ENCODE peak calls at places on chromosome 12, in five cellular contexts. H, N, B, Z and S are unnamed samples.

GRCh38 chr12:88237954-88238353 is 95.8 kb downstream of the TMTC3 start:
- DNase-seq in H (no peak), N (peak; percentile 82), B (no peak), Z (no peak), S (no peak)

GRCh38 chr12:82698959-82699358 is 12.3 kb downstream of the TMTC2 start:
- DNase-seq in H (no peak), N (no peak), B (no peak), Z (no peak), S (no peak)

GRCh38 chr12:25692115-25693035 is 139.3 kb upstream of the LMNTD1 start:
- DNase-seq in H (no peak), N (peak; percentile 89), B (no peak), Z (no peak), S (no peak)

GRCh38 chr12:125346361-125346760 is 281.1 kb downstream of the AACS start:
- DNase-seq in H (no peak), N (no peak), B (no peak), Z (no peak), S (no peak)

GRCh38 chr12:124742111-124742510 is 121.6 kb downstream of the SCARB1 start:
- DNase-seq in H (no peak), N (no peak), B (no peak), Z (no peak), S (peak; percentile 91)

GRCh38 chr12:78674311-78675085 is 190.1 kb upstream of the SYT1 start:
- DNase-seq in H (no peak), N (peak; percentile 44), B (no peak), Z (no peak), S (no peak)

GRCh38 chr12:67155863-67156262 is 113.3 kb upstream of the CAND1 start:
- DNase-seq in H (no peak), N (peak; percentile 43), B (no peak), Z (no peak), S (no peak)

GRCh38 chr12:54337280-54337842 is 12.4 kb downstream of the COPZ1 start:
- DNase-seq in H (no peak), N (no peak), B (no peak), Z (no peak), S (no peak)

GRCh38 chr12:20438307-20438779 is 70.0 kb downstream of the PDE3A start:
- DNase-seq in H (no peak), N (peak; percentile 13), B (no peak), Z (no peak), S (no peak)

GRCh38 chr12:93704122-93704521 is 26.9 kb downstream of the CRADD start:
- DNase-seq in H (no peak), N (no peak), B (no peak), Z (no peak), S (no peak)

GRCh38 chr12:93706387-93706786 is 29.2 kb downstream of the CRADD start:
- DNase-seq in H (no peak), N (peak; percentile 29), B (no peak), Z (no peak), S (no peak)

GRCh38 chr12:93706824-93707223 is 29.6 kb downstream of the CRADD start:
- DNase-seq in H (no peak), N (peak; percentile 77), B (no peak), Z (no peak), S (no peak)

GRCh38 chr12:93704625-93705024 is 27.4 kb downstream of the CRADD start:
- DNase-seq in H (no peak), N (no peak), B (no peak), Z (no peak), S (no peak)

GRCh38 chr12:93705237-93705636 is 28.1 kb downstream of the CRADD start:
- DNase-seq in H (no peak), N (no peak), B (no peak), Z (no peak), S (no peak)
- H3K9me3 ChIP-seq in H (no peaks in the 10 kb centered on the region), N (no peaks in the 10 kb centered on the region), B (peaks cover 14% of the 10 kb centered on the region), Z (no peaks in the 10 kb centered on the region), S (no peaks in the 10 kb centered on the region)

DNA sequence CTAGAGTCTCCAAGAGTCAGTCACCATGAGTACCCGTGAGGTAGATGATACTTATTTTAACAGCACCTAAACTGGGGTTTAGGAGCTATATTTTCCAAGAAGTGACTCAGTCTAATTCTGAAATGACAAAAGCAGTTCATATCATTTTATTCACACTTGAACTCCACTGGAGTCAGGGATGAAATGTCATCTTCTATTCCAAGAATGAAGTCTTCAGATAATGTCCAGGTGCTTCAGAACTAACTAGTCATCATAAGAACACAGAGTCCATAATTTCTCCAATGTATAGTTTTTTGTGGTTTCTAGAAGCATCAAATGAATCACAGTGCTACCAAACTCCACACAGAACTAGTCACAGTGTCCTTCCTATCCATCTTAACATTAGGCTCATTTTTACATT is 13.3 kb downstream of the DNM1L start:
- DNase-seq in H (no peak), N (no peak), B (no peak), Z (no peak), S (no peak)
- H3K9me3 ChIP-seq in H (no peaks in the 10 kb centered on the region), N (no peaks in the 10 kb centered on the region), B (no peaks in the 10 kb centered on the region), Z (peaks cover 3% of the 10 kb centered on the region), S (no peaks in the 10 kb centered on the region)

GRCh38 chr12:19203539-19204506 is 74.3 kb downstream of the PLEKHA5 start:
- DNase-seq in H (no peak), N (no peak), B (no peak), Z (no peak), S (no peak)
- H3K9me3 ChIP-seq in H (no peaks in the 10 kb centered on the region), N (no peaks in the 10 kb centered on the region), B (no peaks in the 10 kb centered on the region), Z (no peaks in the 10 kb centered on the region), S (no peaks in the 10 kb centered on the region)

GRCh38 chr12:34379142-34379541 is 356.8 kb downstream of the ALG10 start:
- DNase-seq in H (no peak), N (no peak), B (no peak), Z (no peak), S (no peak)
- H3K9me3 ChIP-seq in H (peaks cover 95% of the 10 kb centered on the region), N (no peaks in the 10 kb centered on the region), B (peaks cover 22% of the 10 kb centered on the region), Z (peaks cover 100% of the 10 kb centered on the region), S (no peaks in the 10 kb centered on the region)

DNA sequence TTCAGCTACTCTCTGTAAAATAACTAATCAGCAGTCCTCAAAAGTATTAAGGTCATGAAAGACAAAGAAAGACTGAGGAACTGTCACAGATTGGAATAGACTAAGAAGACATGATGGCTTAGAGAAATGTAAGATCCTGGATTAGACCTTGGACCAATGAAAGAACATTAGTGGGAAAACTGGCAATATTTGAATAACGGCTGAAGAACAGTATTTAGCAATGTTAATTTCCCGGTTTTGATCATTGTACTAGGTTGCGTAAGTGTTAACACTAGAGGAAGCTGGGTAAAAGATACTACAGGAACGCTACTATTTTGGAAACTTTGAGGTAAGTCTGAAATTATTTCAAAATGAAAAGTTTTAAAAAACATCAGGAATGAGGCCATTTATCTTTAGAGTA is 98.8 kb upstream of the RESF1 start:
- DNase-seq in H (no peak), N (no peak), B (no peak), Z (no peak), S (no peak)
- H3K9me3 ChIP-seq in H (no peaks in the 10 kb centered on the region), N (no peaks in the 10 kb centered on the region), B (no peaks in the 10 kb centered on the region), Z (no peaks in the 10 kb centered on the region), S (no peaks in the 10 kb centered on the region)

GRCh38 chr12:132949936-132950837 is 5.9 kb downstream of the ZNF605 start:
- DNase-seq in H (no peak), N (no peak), B (no peak), Z (no peak), S (no peak)

GRCh38 chr12:132945806-132946506 is 10.2 kb downstream of the ZNF605 start:
- DNase-seq in H (no peak), N (no peak), B (no peak), Z (no peak), S (no peak)

GRCh38 chr12:132942611-132943010 is 13.5 kb downstream of the ZNF605 start:
- DNase-seq in H (no peak), N (no peak), B (no peak), Z (no peak), S (no peak)

GRCh38 chr12:132948146-132949066 is 7.7 kb downstream of the ZNF605 start:
- DNase-seq in H (no peak), N (no peak), B (no peak), Z (no peak), S (no peak)

DNA sequence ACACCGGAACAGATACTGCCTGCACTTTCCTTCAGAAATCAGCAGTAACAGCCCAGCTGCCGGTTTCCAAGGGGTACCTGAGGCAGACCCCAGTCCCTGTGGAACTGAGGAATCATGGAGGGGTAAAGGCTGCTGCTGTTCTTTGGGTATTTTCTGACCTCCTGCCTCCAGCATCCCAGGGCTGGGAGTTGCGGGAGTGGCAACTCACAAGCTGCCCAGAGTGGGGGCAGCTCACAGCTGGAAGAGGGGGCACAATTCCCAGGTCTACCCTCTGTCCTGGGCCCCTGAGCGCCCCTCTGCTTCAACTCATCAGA is 9.6 kb downstream of the ZNF605 start:
- DNase-seq in H (no peak), N (no peak), B (no peak), Z (no peak), S (no peak)
- H3K9me3 ChIP-seq in H (peaks cover 48% of the 10 kb centered on the region), N (peaks cover 28% of the 10 kb centered on the region), B (peaks cover 90% of the 10 kb centered on the region), Z (peaks cover 89% of the 10 kb centered on the region), S (peaks cover 55% of the 10 kb centered on the region)

DNA sequence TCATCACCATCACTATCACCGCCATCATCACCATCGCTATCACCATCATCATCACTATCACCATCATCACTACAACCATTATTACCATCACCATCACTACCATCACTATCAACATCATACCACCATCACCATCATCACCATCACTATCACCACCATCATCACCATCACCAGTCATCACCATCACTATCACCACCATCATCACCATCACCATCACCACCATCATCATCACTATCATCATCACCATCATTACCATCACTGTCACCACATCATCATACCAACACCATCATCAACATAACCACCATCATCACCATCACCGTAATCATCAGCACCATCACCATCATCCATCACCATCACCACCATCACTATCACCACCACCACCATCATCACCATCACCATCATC is 213.8 kb downstream of the ALG10 start:
- DNase-seq in H (no peak), N (no peak), B (no peak), Z (no peak), S (no peak)
- H3K9me3 ChIP-seq in H (peaks cover 48% of the 10 kb centered on the region), N (no peaks in the 10 kb centered on the region), B (no peaks in the 10 kb centered on the region), Z (peaks cover 30% of the 10 kb centered on the region), S (no peaks in the 10 kb centered on the region)

DNA sequence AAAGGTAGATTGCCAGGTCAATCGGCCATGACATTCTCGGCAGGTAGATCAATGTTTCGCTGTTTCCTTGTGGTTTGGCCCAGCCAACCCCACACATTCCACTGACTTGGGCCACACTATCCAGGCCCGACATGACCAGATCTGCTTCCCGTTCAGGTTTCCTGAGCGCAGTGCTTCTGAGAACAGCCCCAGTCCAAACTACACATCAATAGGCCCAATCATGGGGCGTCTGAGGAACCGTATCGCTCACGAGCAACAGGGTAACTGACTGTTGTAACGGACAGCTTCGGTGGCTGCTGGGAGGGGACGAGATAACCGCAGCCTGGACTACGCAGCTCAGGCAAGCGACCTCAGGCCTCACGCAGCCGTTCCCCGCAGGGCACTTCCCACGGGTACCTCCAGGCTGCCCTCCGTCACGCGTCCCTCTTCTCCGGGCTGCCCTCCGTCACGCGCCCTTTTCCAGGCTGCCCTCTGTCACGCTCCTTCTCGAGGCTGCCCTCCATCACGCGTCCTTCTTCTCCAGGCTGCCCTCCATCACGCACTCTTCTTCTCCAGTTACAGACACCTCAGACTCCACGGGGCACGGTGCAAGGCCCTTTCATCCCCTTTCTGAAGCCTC is 14.7 kb downstream of the ZNF605 start:
- DNase-seq in H (no peak), N (no peak), B (no peak), Z (no peak), S (no peak)
- H3K9me3 ChIP-seq in H (peaks cover 19% of the 10 kb centered on the region), N (peaks cover 9% of the 10 kb centered on the region), B (peaks cover 89% of the 10 kb centered on the region), Z (peaks cover 82% of the 10 kb centered on the region), S (peaks cover 12% of the 10 kb centered on the region)

DNA sequence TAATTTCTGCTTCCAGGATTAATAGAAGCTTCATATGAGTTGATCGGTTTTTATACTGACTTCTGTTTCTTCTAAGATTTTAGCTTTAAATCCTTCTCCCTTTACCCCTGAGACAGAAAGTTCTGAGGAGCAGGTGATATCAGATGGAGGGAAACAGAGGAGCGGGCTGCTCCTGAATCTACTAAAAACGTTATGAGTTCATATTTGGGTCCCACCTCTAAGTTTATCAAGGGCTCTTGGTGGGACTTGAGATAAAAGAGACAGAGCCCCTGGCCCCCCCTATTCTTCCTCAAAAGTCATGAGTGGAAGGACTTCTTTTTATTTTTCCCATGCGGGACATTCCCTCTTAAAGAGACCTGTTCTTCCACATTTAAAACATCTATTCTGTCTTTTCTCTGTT is 23.8 kb downstream of the CLEC2A start:
- DNase-seq in H (no peak), N (no peak), B (no peak), Z (no peak), S (no peak)
- H3K9me3 ChIP-seq in H (peaks cover 13% of the 10 kb centered on the region), N (no peaks in the 10 kb centered on the region), B (peaks cover 27% of the 10 kb centered on the region), Z (peaks cover 7% of the 10 kb centered on the region), S (peaks cover 8% of the 10 kb centered on the region)